ENCODE peak calls at places on chromosomes 3 and 15, in six cellular contexts. C is sigmoid colon, J is fibroblast of lung, D is heart left ventricle, P is psoas muscle, Y is PC-9. R is an unnamed sample.

GRCh38 chr3:192514754-192515660 is 212.3 kb downstream of the FGF12 start:
- DNase-seq in D (peak), J (no peak), C (no peak), Y (peak), P (peak), R (no peak)

GRCh38 chr15:46080018-46080417 is 445.2 kb downstream of the SQOR start:
- DNase-seq in D (no peak), C (no peak), Y (no peak), J (no peak), P (no peak), R (no peak)

GRCh38 chr3:38455639-38456430 is 2.1 kb downstream of the ACVR2B start:
- DNase-seq in C (peak), D (peak), J (peak), P (peak), Y (no peak), R (no peak)

GRCh38 chr3:114900908-114901307 is 246.2 kb downstream of the ZBTB20 start:
- DNase-seq in C (no peak), D (no peak), P (no peak), Y (no peak), J (no peak), R (no peak)

GRCh38 chr3:194275231-194275671 is 75.9 kb downstream of the CPN2 start:
- DNase-seq in P (no peak), D (no peak), J (no peak), C (peak), Y (peak), R (no peak)

GRCh38 chr3:22585504-22585903 is 617.6 kb upstream of the UBE2E2 start:
- DNase-seq in Y (no peak), C (no peak), P (no peak), D (no peak), J (peak), R (no peak)

GRCh38 chr3:75380276-75380771 is 283.8 kb upstream of the FRG2C start:
- DNase-seq in C (no peak), D (no peak), Y (no peak), J (no peak), P (no peak), R (no peak)

GRCh38 chr15:40327338-40327917 is 3.9 kb downstream of the INAFM2 start:
- DNase-seq in Y (no peak), J (no peak), D (no peak), P (no peak), C (no peak), R (no peak)

GRCh38 chr15:82105458-82106205 is 59.8 kb upstream of the MEX3B start:
- DNase-seq in J (peak), Y (no peak), D (no peak), P (no peak), C (peak), R (no peak)

GRCh38 chr15:46312133-46312740 is 677.4 kb downstream of the SQOR start:
- DNase-seq in J (peak), Y (peak), D (peak), C (peak), P (peak), R (peak)

GRCh38 chr3:77539677-77540076 is 499.8 kb downstream of the ROBO2 start:
- DNase-seq in D (no peak), Y (no peak), C (no peak), P (no peak), J (no peak), R (no peak)

GRCh38 chr15:93035092-93035915 is 53.7 kb downstream of the RGMA start:
- DNase-seq in C (peak), D (no peak), J (no peak), Y (no peak), P (no peak), R (no peak)

GRCh38 chr3:126526668-126527005 is 2.7 kb downstream of the CHST13 start:
- DNase-seq in J (no peak), Y (no peak), C (peak), D (no peak), P (no peak), R (no peak)

GRCh38 chr3:188097786-188098185 is 56.2 kb upstream of the LPP start:
- DNase-seq in D (peak), C (no peak), J (no peak), P (no peak), Y (no peak), R (no peak)

GRCh38 chr3:94159062-94159726 is 96.3 kb downstream of the NSUN3 start:
- DNase-seq in Y (peak), C (no peak), J (peak), D (no peak), P (no peak), R (no peak)

GRCh38 chr3:192915306-192915705 is 2.4 kb downstream of the MB21D2 start:
- DNase-seq in P (no peak), D (peak), J (peak), C (no peak), Y (peak), R (no peak)

GRCh38 chr3:148922467-148922866 is 57.4 kb downstream of the CPA3 start:
- DNase-seq in C (no peak), D (no peak), Y (no peak), P (no peak), J (no peak), R (no peak)

GRCh38 chr3:187968883-187969580 is 184.9 kb upstream of the LPP start:
- DNase-seq in Y (no peak), P (no peak), J (peak), D (no peak), C (no peak), R (no peak)

GRCh38 chr3:194120789-194121770 is 14.9 kb upstream of the HES1 start:
- DNase-seq in Y (no peak), C (no peak), P (no peak), D (no peak), J (no peak), R (no peak)

GRCh38 chr15:40338921-40339620 is 1.7 kb downstream of the CCDC9B start:
- DNase-seq in C (peak), P (peak), J (peak), Y (peak), D (peak), R (no peak)

GRCh38 chr3:119681279-119681678 is 4.1 kb upstream of the COX17 start:
- DNase-seq in D (no peak), C (no peak), Y (no peak), J (peak), P (no peak), R (no peak)

GRCh38 chr3:111073186-111073585 is 1.6 kb downstream of the NECTIN3 start:
- DNase-seq in Y (no peak), J (peak), P (no peak), D (no peak), C (no peak), R (no peak)

GRCh38 chr3:171290680-171291079 is 169.5 kb downstream of the TNIK start:
- DNase-seq in J (no peak), Y (no peak), C (no peak), D (no peak), P (no peak), R (no peak)

GRCh38 chr15:75688278-75688557 is 24.4 kb downstream of the CSPG4 start:
- DNase-seq in P (no peak), D (no peak), Y (no peak), C (no peak), J (no peak), R (no peak)

GRCh38 chr15:72463702-72464101 is 10.4 kb upstream of the ARIH1 start:
- DNase-seq in C (no peak), D (no peak), Y (no peak), P (no peak), J (no peak), R (no peak)

GRCh38 chr3:48492461-48493202 is 11.3 kb downstream of the SHISA5 start:
- DNase-seq in D (no peak), J (peak), C (no peak), P (no peak), Y (no peak), R (no peak)

GRCh38 chr3:64945171-64945684 is 257.4 kb upstream of the ADAMTS9 start:
- DNase-seq in Y (no peak), C (no peak), P (no peak), D (peak), J (no peak), R (no peak)

GRCh38 chr3:106589306-106589942 is 720.6 kb upstream of the CBLB start:
- DNase-seq in P (no peak), J (peak), D (no peak), Y (no peak), C (no peak), R (no peak)

GRCh38 chr15:92393994-92394326 is 279 bp downstream of the ST8SIA2 start:
- DNase-seq in P (no peak), C (no peak), Y (no peak), D (no peak), J (no peak), R (no peak)

GRCh38 chr15:55739641-55740040 is 3.3 kb downstream of the PRTG start:
- DNase-seq in C (no peak), J (no peak), D (no peak), P (no peak), Y (no peak), R (no peak)

GRCh38 chr15:55740981-55741591 is 1.9 kb downstream of the PRTG start:
- DNase-seq in D (no peak), Y (no peak), J (no peak), C (no peak), P (no peak), R (peak)

GRCh38 chr15:55741592-55742497 is 1.1 kb downstream of the PRTG start:
- DNase-seq in J (no peak), D (peak), Y (peak), C (no peak), P (no peak), R (no peak)

GRCh38 chr15:55738715-55739114 is 4.2 kb downstream of the PRTG start:
- DNase-seq in P (no peak), Y (no peak), J (no peak), D (no peak), C (no peak), R (no peak)

GRCh38 chr15:55740479-55740878 is 2.5 kb downstream of the PRTG start:
- DNase-seq in C (no peak), J (no peak), P (no peak), Y (no peak), D (no peak), R (no peak)
- TF ChIP-seq CTCF in C (no peak), J (no peak), P (no peak), Y (no peak), D (no peak), R (no peak)

GRCh38 chr3:12286927-12287726 is 1.7 kb upstream of the PPARG start:
- DNase-seq in J (no peak), P (peak), Y (peak), C (no peak), D (peak), R (no peak)
- H3K4me3 ChIP-seq in J (peak), P (peak), Y (peak), C (peak), D (peak), R (peak)

DNA sequence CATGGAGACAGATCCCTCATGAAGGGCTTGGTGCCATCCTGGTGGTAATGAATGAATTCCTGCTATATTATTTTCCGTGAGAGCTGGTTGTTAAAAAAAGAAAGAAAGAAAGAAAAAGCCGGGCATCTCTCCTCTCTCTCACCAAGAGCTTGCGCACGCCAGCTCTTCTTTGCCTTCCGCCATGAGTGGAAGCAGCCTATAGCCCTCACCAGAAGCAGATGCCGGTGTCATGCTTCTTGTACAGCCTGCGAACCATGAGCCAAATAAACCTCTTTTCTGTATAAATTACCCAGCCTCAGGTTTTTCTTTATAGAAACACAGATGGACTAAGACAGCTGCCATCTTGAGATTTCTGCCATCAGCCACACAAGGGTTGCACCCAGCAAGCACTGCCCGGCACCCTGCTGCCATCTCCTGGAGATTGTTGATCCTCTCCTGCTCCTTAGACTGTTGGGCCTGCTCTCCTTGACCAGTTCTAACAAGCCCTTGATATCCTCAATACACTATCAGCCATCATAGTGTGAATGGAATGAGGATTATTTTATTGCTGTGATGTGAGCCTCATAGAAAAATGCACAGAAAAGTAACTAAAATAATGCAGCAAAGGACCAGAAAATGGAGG is 3.5 kb upstream of the AHSG start:
- DNase-seq in Y (peak), C (no peak), D (no peak), P (no peak), J (no peak), R (no peak)
- TF ChIP-seq CTCF in Y (peak), C (no peak), D (peak), P (no peak), J (no peak), R (peak)

GRCh38 chr15:49427369-49427768 is 4.3 kb downstream of the FGF7 start:
- DNase-seq in J (no peak), C (no peak), P (no peak), D (no peak), Y (no peak), R (no peak)
- H3K4me3 ChIP-seq in J (peak), C (peak), P (peak), D (peak), Y (no peak), R (no peak)